ENCODE peak calls at places on chromosomes 11 and 22, in eight cellular contexts. One of them, this sample, is unnamed.

GRCh38 chr11:86735462-86736302 is 63.3 kb upstream of the ME3 start:
- DNase-seq in HuH-7: no peak
- DNase-seq in KBM-7: no peak
- DNase-seq in omental fat pad: no peak
- DNase-seq in retina: no peak
- DNase-seq in upper lobe of left lung: no peak
- DNase-seq in Calu3: no peak
- DNase-seq in NCI-H1092: no peak
- DNase-seq in this sample: no peak

GRCh38 chr11:135033545-135033944 is 621.5 kb upstream of the B3GAT1 start:
- DNase-seq in retina: peak
- DNase-seq in HuH-7: no peak
- DNase-seq in NCI-H1092: peak
- DNase-seq in upper lobe of left lung: no peak
- DNase-seq in KBM-7: no peak
- DNase-seq in omental fat pad: no peak
- DNase-seq in Calu3: no peak
- DNase-seq in this sample: no peak

GRCh38 chr11:69642913-69643632 is 2.1 kb downstream of the CCND1 start:
- DNase-seq in HuH-7: peak
- DNase-seq in upper lobe of left lung: peak
- DNase-seq in omental fat pad: peak
- DNase-seq in retina: peak
- DNase-seq in NCI-H1092: peak
- DNase-seq in KBM-7: peak
- DNase-seq in Calu3: peak
- DNase-seq in this sample: peak

GRCh38 chr11:16000065-16000464 is 356.3 kb downstream of the SOX6 start:
- DNase-seq in NCI-H1092: no peak
- DNase-seq in retina: no peak
- DNase-seq in HuH-7: no peak
- DNase-seq in Calu3: no peak
- DNase-seq in KBM-7: no peak
- DNase-seq in upper lobe of left lung: no peak
- DNase-seq in omental fat pad: no peak
- DNase-seq in this sample: no peak

GRCh38 chr11:117484159-117484558 is 156.5 kb downstream of the CEP164 start:
- DNase-seq in retina: peak
- DNase-seq in HuH-7: no peak
- DNase-seq in NCI-H1092: no peak
- DNase-seq in KBM-7: no peak
- DNase-seq in Calu3: no peak
- DNase-seq in upper lobe of left lung: no peak
- DNase-seq in omental fat pad: no peak
- DNase-seq in this sample: no peak

GRCh38 chr22:48751539-48752437 is 1075.9 kb downstream of the BRD1 start:
- DNase-seq in HuH-7: no peak
- DNase-seq in upper lobe of left lung: peak
- DNase-seq in retina: no peak
- DNase-seq in omental fat pad: no peak
- DNase-seq in Calu3: no peak
- DNase-seq in NCI-H1092: no peak
- DNase-seq in KBM-7: no peak
- DNase-seq in this sample: no peak

GRCh38 chr11:63670738-63671321 is 346 bp downstream of the ATL3 start:
- DNase-seq in Calu3: peak
- DNase-seq in omental fat pad: no peak
- DNase-seq in retina: peak
- DNase-seq in NCI-H1092: peak
- DNase-seq in KBM-7: no peak
- DNase-seq in upper lobe of left lung: peak
- DNase-seq in HuH-7: peak
- DNase-seq in this sample: peak

GRCh38 chr22:48618326-48618725 is 1209.3 kb downstream of the BRD1 start:
- DNase-seq in NCI-H1092: no peak
- DNase-seq in KBM-7: no peak
- DNase-seq in Calu3: no peak
- DNase-seq in HuH-7: no peak
- DNase-seq in omental fat pad: no peak
- DNase-seq in retina: no peak
- DNase-seq in upper lobe of left lung: no peak
- DNase-seq in this sample: no peak

GRCh38 chr11:131977854-131978253 is 607.4 kb downstream of the NTM start:
- DNase-seq in retina: no peak
- DNase-seq in NCI-H1092: no peak
- DNase-seq in upper lobe of left lung: no peak
- DNase-seq in Calu3: no peak
- DNase-seq in HuH-7: no peak
- DNase-seq in KBM-7: no peak
- DNase-seq in omental fat pad: no peak
- DNase-seq in this sample: no peak

GRCh38 chr11:67301313-67301921 is 1.9 kb upstream of the SSH3 start:
- DNase-seq in omental fat pad: no peak
- DNase-seq in KBM-7: no peak
- DNase-seq in upper lobe of left lung: peak
- DNase-seq in retina: peak
- DNase-seq in Calu3: no peak
- DNase-seq in NCI-H1092: no peak
- DNase-seq in HuH-7: no peak
- DNase-seq in this sample: no peak

GRCh38 chr22:25360891-25361645 is 141.6 kb downstream of the CRYBB2 start:
- DNase-seq in KBM-7: no peak
- DNase-seq in Calu3: no peak
- DNase-seq in upper lobe of left lung: no peak
- DNase-seq in HuH-7: no peak
- DNase-seq in omental fat pad: no peak
- DNase-seq in retina: no peak
- DNase-seq in NCI-H1092: no peak
- DNase-seq in this sample: no peak

GRCh38 chr22:19873138-19873959 is 18.7 kb upstream of the GNB1L start:
- DNase-seq in KBM-7: no peak
- DNase-seq in HuH-7: no peak
- DNase-seq in retina: no peak
- DNase-seq in omental fat pad: peak
- DNase-seq in NCI-H1092: no peak
- DNase-seq in Calu3: no peak
- DNase-seq in upper lobe of left lung: peak
- DNase-seq in this sample: no peak

GRCh38 chr11:48172818-48173609 is 43.6 kb upstream of the OR4B1 start:
- DNase-seq in upper lobe of left lung: no peak
- DNase-seq in omental fat pad: peak
- DNase-seq in Calu3: peak
- DNase-seq in NCI-H1092: peak
- DNase-seq in HuH-7: peak
- DNase-seq in KBM-7: peak
- DNase-seq in retina: peak
- DNase-seq in this sample: peak

GRCh38 chr22:46936378-46936916 is 174.0 kb downstream of the TBC1D22A start:
- DNase-seq in NCI-H1092: no peak
- DNase-seq in HuH-7: no peak
- DNase-seq in omental fat pad: no peak
- DNase-seq in KBM-7: no peak
- DNase-seq in retina: peak
- DNase-seq in upper lobe of left lung: no peak
- DNase-seq in Calu3: no peak
- DNase-seq in this sample: no peak

GRCh38 chr22:20239063-20239950 is 28.8 kb downstream of the RTN4R start:
- DNase-seq in NCI-H1092: no peak
- DNase-seq in Calu3: no peak
- DNase-seq in KBM-7: no peak
- DNase-seq in retina: no peak
- DNase-seq in omental fat pad: no peak
- DNase-seq in upper lobe of left lung: peak
- DNase-seq in HuH-7: no peak
- DNase-seq in this sample: no peak

GRCh38 chr22:38276161-38276560 is 3.4 kb upstream of the TMEM184B start:
- DNase-seq in NCI-H1092: no peak
- DNase-seq in KBM-7: peak
- DNase-seq in HuH-7: no peak
- DNase-seq in Calu3: no peak
- DNase-seq in retina: no peak
- DNase-seq in omental fat pad: no peak
- DNase-seq in upper lobe of left lung: no peak
- DNase-seq in this sample: no peak

GRCh38 chr11:126669416-126669815 is 313.9 kb downstream of the ST3GAL4 start:
- DNase-seq in retina: no peak
- DNase-seq in upper lobe of left lung: no peak
- DNase-seq in KBM-7: no peak
- DNase-seq in Calu3: no peak
- DNase-seq in omental fat pad: no peak
- DNase-seq in NCI-H1092: no peak
- DNase-seq in HuH-7: no peak
- DNase-seq in this sample: no peak

GRCh38 chr11:69841859-69842698 is 22.9 kb upstream of the FGF3 start:
- DNase-seq in HuH-7: peak
- DNase-seq in retina: no peak
- DNase-seq in upper lobe of left lung: no peak
- DNase-seq in NCI-H1092: no peak
- DNase-seq in KBM-7: no peak
- DNase-seq in Calu3: peak
- DNase-seq in omental fat pad: peak
- DNase-seq in this sample: no peak

GRCh38 chr22:37329239-37330140 is 47.2 kb downstream of the CYTH4 start:
- DNase-seq in Calu3: no peak
- DNase-seq in HuH-7: no peak
- DNase-seq in retina: no peak
- DNase-seq in omental fat pad: no peak
- DNase-seq in KBM-7: no peak
- DNase-seq in upper lobe of left lung: no peak
- DNase-seq in NCI-H1092: no peak
- DNase-seq in this sample: no peak

GRCh38 chr11:28674432-28675076 is 566.4 kb downstream of the METTL15 start:
- DNase-seq in upper lobe of left lung: no peak
- DNase-seq in Calu3: peak
- DNase-seq in HuH-7: peak
- DNase-seq in NCI-H1092: no peak
- DNase-seq in retina: peak
- DNase-seq in KBM-7: peak
- DNase-seq in omental fat pad: no peak
- DNase-seq in this sample: no peak

GRCh38 chr11:133835258-133836075 is 9.8 kb downstream of the SPATA19 start:
- DNase-seq in Calu3: peak
- DNase-seq in omental fat pad: no peak
- DNase-seq in HuH-7: peak
- DNase-seq in upper lobe of left lung: no peak
- DNase-seq in retina: peak
- DNase-seq in NCI-H1092: peak
- DNase-seq in KBM-7: peak
- DNase-seq in this sample: peak

GRCh38 chr11:13333456-13333957 is 55.9 kb downstream of the BMAL1 start:
- DNase-seq in omental fat pad: no peak
- DNase-seq in retina: no peak
- DNase-seq in HuH-7: no peak
- DNase-seq in NCI-H1092: no peak
- DNase-seq in upper lobe of left lung: no peak
- DNase-seq in KBM-7: peak
- DNase-seq in Calu3: peak
- DNase-seq in this sample: peak

GRCh38 chr11:8062781-8063257 is 18.2 kb upstream of the TUB start:
- DNase-seq in retina: no peak
- DNase-seq in Calu3: no peak
- DNase-seq in upper lobe of left lung: peak
- DNase-seq in HuH-7: no peak
- DNase-seq in KBM-7: no peak
- DNase-seq in omental fat pad: no peak
- DNase-seq in NCI-H1092: no peak
- DNase-seq in this sample: no peak

GRCh38 chr11:70543611-70544010 is 145.3 kb downstream of the CTTN start:
- DNase-seq in NCI-H1092: no peak
- DNase-seq in upper lobe of left lung: no peak
- DNase-seq in KBM-7: no peak
- DNase-seq in retina: no peak
- DNase-seq in HuH-7: no peak
- DNase-seq in omental fat pad: no peak
- DNase-seq in Calu3: no peak
- DNase-seq in this sample: no peak

GRCh38 chr11:113345978-113346377 is 31.6 kb downstream of the TTC12 start:
- DNase-seq in upper lobe of left lung: no peak
- DNase-seq in Calu3: no peak
- DNase-seq in omental fat pad: no peak
- DNase-seq in KBM-7: no peak
- DNase-seq in retina: no peak
- DNase-seq in NCI-H1092: no peak
- DNase-seq in HuH-7: no peak
- DNase-seq in this sample: no peak

GRCh38 chr11:100546714-100547113 is 140.4 kb upstream of the ARHGAP42 start:
- DNase-seq in retina: no peak
- DNase-seq in KBM-7: no peak
- DNase-seq in Calu3: peak
- DNase-seq in NCI-H1092: no peak
- DNase-seq in omental fat pad: no peak
- DNase-seq in HuH-7: no peak
- DNase-seq in upper lobe of left lung: no peak
- DNase-seq in this sample: no peak

GRCh38 chr22:50030315-50031188 is 18.0 kb upstream of the IL17REL start:
- DNase-seq in retina: peak
- DNase-seq in HuH-7: peak
- DNase-seq in KBM-7: peak
- DNase-seq in NCI-H1092: peak
- DNase-seq in Calu3: peak
- DNase-seq in omental fat pad: peak
- DNase-seq in upper lobe of left lung: peak
- DNase-seq in this sample: peak

GRCh38 chr22:22810471-22810870 is 77.1 kb upstream of the IGLL5 start:
- DNase-seq in NCI-H1092: no peak
- DNase-seq in omental fat pad: no peak
- DNase-seq in HuH-7: no peak
- DNase-seq in retina: no peak
- DNase-seq in KBM-7: no peak
- DNase-seq in Calu3: peak
- DNase-seq in upper lobe of left lung: peak
- DNase-seq in this sample: no peak

This sample was measured in AML-193.